ENCODE peak calls at places on chromosomes 3 and 15, in six cellular contexts. E is activated CD8-positive, alpha-beta T cell treated with anti-CD3 and anti-CD28 coated beads for 36 hours; R is coronary artery; X is CD8-positive, alpha-beta T cell; S is choroid plexus epithelial cell; P is left lung. G is an unnamed sample.

GRCh38 chr3:48678566-48679380 is 6.9 kb downstream of the NCKIPSD start:
- DNase-seq in S (no peak), E (no peak), X (no peak), R (no peak), P (no peak), G (no peak)

GRCh38 chr3:25099662-25100061 is 328.4 kb upstream of the RARB start:
- DNase-seq in R (no peak), S (no peak), P (no peak), X (no peak), E (no peak), G (no peak)

GRCh38 chr3:12503126-12503952 is 19.1 kb downstream of the TSEN2 start:
- DNase-seq in P (peak; percentile 36), S (peak; percentile 74), X (no peak), R (no peak), E (no peak), G (no peak)

GRCh38 chr15:67520976-67521769 is at the start of gene C15orf61:
- DNase-seq in E (peak; percentile 88), X (peak; percentile 83), S (peak; percentile 72), P (peak; percentile 91), R (peak; percentile 86), G (peak; percentile 83)

GRCh38 chr3:168364992-168365391 is 269.3 kb upstream of the GOLIM4 start:
- DNase-seq in E (no peak), X (no peak), P (no peak), R (no peak), S (no peak), G (no peak)

GRCh38 chr15:73983211-73983727 is 8.8 kb downstream of the STOML1 start:
- DNase-seq in S (peak; percentile 79), R (no peak), P (peak; percentile 53), X (no peak), E (no peak), G (no peak)

GRCh38 chr3:71581451-71581980 is 2.0 kb downstream of the FOXP1 start:
- DNase-seq in E (peak; percentile 34), S (peak; percentile 27), X (peak; percentile 28), R (peak; percentile 75), P (peak; percentile 59), G (peak; percentile 31)

GRCh38 chr3:13233487-13234154 is 160.4 kb upstream of the IQSEC1 start:
- DNase-seq in P (no peak), S (no peak), E (peak; percentile 49), R (no peak), X (no peak), G (no peak)

GRCh38 chr15:101062063-101062462 is 142.9 kb downstream of the LRRK1 start:
- DNase-seq in S (no peak), X (no peak), P (no peak), E (no peak), R (peak; percentile 35), G (no peak)

GRCh38 chr3:186369217-186369616 is 7.2 kb upstream of the DGKG start:
- DNase-seq in X (no peak), R (no peak), E (no peak), P (no peak), S (no peak), G (no peak)

GRCh38 chr15:38555686-38556334 is 8.8 kb downstream of the RASGRP1 start:
- DNase-seq in E (peak; percentile 61), P (no peak), S (peak; percentile 53), X (no peak), R (no peak), G (no peak)

GRCh38 chr3:14118400-14119165 is 6.1 kb downstream of the CHCHD4 start:
- DNase-seq in X (no peak), S (peak; percentile 93), P (no peak), E (no peak), R (no peak), G (no peak)

GRCh38 chr15:59160880-59161593 is 45.6 kb upstream of the LDHAL6B start:
- DNase-seq in E (peak; percentile 52), P (no peak), S (peak; percentile 46), X (no peak), R (no peak), G (no peak)

GRCh38 chr3:184129012-184129411 is 6.1 kb upstream of the EIF2B5 start:
- DNase-seq in P (peak; percentile 47), X (no peak), E (peak; percentile 43), R (no peak), S (peak; percentile 66), G (no peak)

GRCh38 chr15:60916674-60917468 is 312.2 kb downstream of the RORA start:
- DNase-seq in P (peak; percentile 85), X (peak; percentile 90), S (peak; percentile 95), R (peak; percentile 87), E (peak; percentile 95), G (peak; percentile 76)

GRCh38 chr3:149414557-149415231 is 37.2 kb upstream of the TM4SF1 start:
- DNase-seq in E (no peak), P (no peak), R (no peak), S (peak; percentile 76), X (no peak), G (no peak)

GRCh38 chr15:77112819-77113569 is 42.1 kb upstream of the TSPAN3 start:
- DNase-seq in P (no peak), S (no peak), R (no peak), X (no peak), E (no peak), G (no peak)

GRCh38 chr15:53752406-53752805 is 7.1 kb downstream of the WDR72 start:
- DNase-seq in X (no peak), R (no peak), P (no peak), E (no peak), S (no peak), G (no peak)

GRCh38 chr3:38581774-38582173 is 67.7 kb downstream of the SCN5A start:
- DNase-seq in X (no peak), P (no peak), S (no peak), R (peak; percentile 61), E (no peak), G (no peak)

GRCh38 chr3:32278714-32279113 is 40.2 kb downstream of the CMTM8 start:
- DNase-seq in S (peak; percentile 77), E (no peak), R (no peak), P (no peak), X (no peak), G (no peak)

GRCh38 chr15:70172124-70172523 is 74.4 kb upstream of the TLE3 start:
- DNase-seq in R (no peak), S (no peak), P (no peak), E (no peak), X (no peak), G (no peak)

GRCh38 chr15:101813803-101814534 is 2.0 kb downstream of the OR4F15 start:
- DNase-seq in R (no peak), P (no peak), E (no peak), S (peak; percentile 4), X (no peak), G (no peak)

DNA sequence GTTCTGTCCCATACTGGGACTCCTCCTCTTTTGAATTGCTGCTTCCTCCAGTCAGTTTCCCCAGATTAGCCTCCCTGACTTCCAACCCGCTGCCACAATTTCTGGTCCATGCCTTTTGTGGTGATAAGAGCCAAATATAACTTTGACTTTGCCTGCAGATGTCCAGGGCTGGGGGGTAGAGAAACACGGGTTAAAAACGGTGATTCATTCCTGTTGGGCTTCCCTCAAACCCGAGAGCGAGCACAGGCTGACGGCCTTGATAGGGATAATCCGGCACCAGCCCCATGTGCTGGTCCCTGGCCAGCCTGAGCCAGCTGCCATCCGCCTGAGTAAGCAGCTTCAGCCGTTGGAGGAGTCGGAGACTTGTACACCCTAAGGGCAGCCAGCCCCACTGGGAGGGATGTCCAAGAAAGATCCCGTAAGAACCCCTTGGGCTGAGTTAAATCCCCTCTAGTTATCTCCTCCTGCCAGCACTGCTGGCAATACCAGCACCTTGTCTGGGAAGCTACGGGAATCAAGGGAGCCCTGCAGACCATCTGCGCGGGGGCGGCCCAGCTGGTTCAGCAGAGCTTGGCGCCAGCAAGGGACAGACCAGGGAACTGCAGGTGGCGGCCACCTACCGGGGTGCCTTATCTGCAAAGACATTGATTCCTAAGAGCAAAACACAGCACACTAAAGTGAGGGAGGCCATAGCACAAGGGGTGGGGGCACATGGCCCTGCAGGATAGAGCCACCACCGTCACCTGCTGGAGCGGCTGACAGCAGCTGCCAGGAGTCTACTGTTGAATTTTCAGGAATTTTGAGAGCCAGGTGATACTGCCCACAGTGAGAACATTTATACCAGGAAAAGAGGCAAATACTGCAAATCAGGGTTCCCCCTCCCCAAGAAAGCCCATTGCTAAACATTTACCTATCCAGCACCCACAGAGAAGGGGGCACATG is 18.1 kb downstream of the CSPG4 start:
- DNase-seq in S (peak; percentile 94), X (no peak), P (peak; percentile 62), R (peak; percentile 96), E (peak; percentile 49), G (no peak)
- TF ChIP-seq CTCF in S (peak; percentile 41), X (no peak), P (no peak), R (no peak), E (peak; percentile 47), G (no peak)

DNA sequence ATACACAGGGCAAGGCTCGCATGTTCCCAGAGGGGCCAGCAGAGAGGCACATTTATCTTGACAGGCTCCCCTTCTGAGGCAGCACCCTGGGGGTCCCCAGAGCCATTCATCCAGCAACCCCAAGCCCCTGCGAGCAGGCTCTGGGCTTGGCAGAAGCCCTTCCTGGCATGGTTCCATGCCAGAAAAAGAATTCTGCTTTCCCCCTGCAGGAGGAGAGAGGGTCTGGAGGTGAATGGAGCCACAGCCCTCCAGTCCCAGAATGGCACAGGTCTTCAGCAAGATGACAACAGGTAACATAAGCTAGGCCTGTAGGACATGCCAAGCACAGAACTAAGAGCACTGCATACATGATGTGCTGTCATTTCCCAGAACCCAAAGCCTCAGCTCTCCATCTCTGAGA is 121.7 kb downstream of the ALDH1A2 start:
- DNase-seq in E (no peak), R (no peak), X (no peak), S (no peak), P (no peak), G (no peak)
- TF ChIP-seq CTCF in E (no peak), R (no peak), X (no peak), S (no peak), P (no peak), G (no peak)

GRCh38 chr3:19173945-19174344 is 25.6 kb downstream of the KCNH8 start:
- DNase-seq in R (no peak), E (no peak), P (no peak), S (no peak), X (no peak), G (no peak)
- TF ChIP-seq CTCF in R (no peak), E (no peak), P (no peak), S (no peak), X (no peak), G (no peak)

GRCh38 chr3:178794711-178795110 is 258.5 kb downstream of the KCNMB2 start:
- DNase-seq in E (no peak), R (no peak), S (no peak), X (no peak), P (no peak), G (no peak)

GRCh38 chr3:178795349-178795748 is 259.1 kb downstream of the KCNMB2 start:
- DNase-seq in E (no peak), P (no peak), X (no peak), R (no peak), S (no peak), G (no peak)
- TF ChIP-seq CTCF in E (no peak), P (no peak), X (no peak), R (no peak), S (no peak), G (no peak)